ENCODE peak calls at places on chromosome 11, in five cellular contexts. One of them, this sample, is unnamed.

GRCh38 chr11:119471329-119471728 is 48.4 kb upstream of the THY1 start:
- DNase-seq in MCF 10A: no peak
- DNase-seq in NCI-H1417: no peak
- DNase-seq in NCI-H82: no peak
- DNase-seq in nephron progenitor cell: no peak
- DNase-seq in this sample: no peak

GRCh38 chr11:16926868-16927267 is 87.3 kb downstream of the PLEKHA7 start:
- DNase-seq in MCF 10A: no peak
- DNase-seq in NCI-H1417: no peak
- DNase-seq in NCI-H82: no peak
- DNase-seq in nephron progenitor cell: no peak
- DNase-seq in this sample: no peak

GRCh38 chr11:9438611-9439010 is 22.2 kb upstream of the ZNF143 start:
- DNase-seq in MCF 10A: no peak
- DNase-seq in NCI-H1417: no peak
- DNase-seq in NCI-H82: no peak
- DNase-seq in nephron progenitor cell: no peak
- DNase-seq in this sample: no peak

GRCh38 chr11:107017433-107018227 is 646 bp downstream of the GUCY1A2 start:
- DNase-seq in MCF 10A: peak
- DNase-seq in NCI-H1417: peak
- DNase-seq in NCI-H82: peak
- DNase-seq in nephron progenitor cell: peak
- DNase-seq in this sample: peak

GRCh38 chr11:118912742-118913410 is 12.8 kb downstream of the BCL9L start:
- DNase-seq in MCF 10A: peak
- DNase-seq in NCI-H1417: no peak
- DNase-seq in NCI-H82: no peak
- DNase-seq in nephron progenitor cell: no peak
- DNase-seq in this sample: peak

GRCh38 chr11:16261836-16262644 is 94.3 kb downstream of the SOX6 start:
- DNase-seq in MCF 10A: no peak
- DNase-seq in NCI-H1417: no peak
- DNase-seq in NCI-H82: no peak
- DNase-seq in nephron progenitor cell: no peak
- DNase-seq in this sample: no peak

GRCh38 chr11:130070829-130071205 is 1.1 kb downstream of the APLP2 start:
- DNase-seq in MCF 10A: peak
- DNase-seq in NCI-H1417: no peak
- DNase-seq in NCI-H82: no peak
- DNase-seq in nephron progenitor cell: peak
- DNase-seq in this sample: peak

GRCh38 chr11:26350002-26350401 is 18.1 kb downstream of the ANO3 start:
- DNase-seq in MCF 10A: no peak
- DNase-seq in NCI-H1417: no peak
- DNase-seq in NCI-H82: no peak
- DNase-seq in nephron progenitor cell: no peak
- DNase-seq in this sample: no peak

GRCh38 chr11:126363706-126364245 is 8.3 kb downstream of the ST3GAL4 start:
- DNase-seq in MCF 10A: no peak
- DNase-seq in NCI-H1417: no peak
- DNase-seq in NCI-H82: no peak
- DNase-seq in nephron progenitor cell: no peak
- DNase-seq in this sample: no peak

This sample was measured in NCI-H69.